ENCODE peak calls at places on chromosomes 7 and 10, in four cellular contexts. One of them, this sample, is unnamed.

GRCh38 chr10:89047397-89047796 is 56.8 kb downstream of the FAS start:
- DNase-seq in HCT116: no peak
- DNase-seq in HepG2: no peak
- DNase-seq in K562: no peak
- DNase-seq in this sample: no peak

GRCh38 chr7:78346824-78347223 is 548.3 kb downstream of the PHTF2 start:
- DNase-seq in K562: no peak
- DNase-seq in HCT116: no peak
- DNase-seq in HepG2: no peak
- DNase-seq in this sample: no peak

GRCh38 chr10:116561026-116561425 is 15.3 kb downstream of the PNLIP start:
- DNase-seq in HCT116: no peak
- DNase-seq in HepG2: no peak
- DNase-seq in K562: no peak
- DNase-seq in this sample: no peak

GRCh38 chr10:58951750-58952149 is 224.7 kb upstream of the PHYHIPL start:
- DNase-seq in K562: no peak
- DNase-seq in HCT116: no peak
- DNase-seq in HepG2: no peak
- DNase-seq in this sample: no peak

GRCh38 chr7:30743371-30744074 is 8.4 kb upstream of the INMT start:
- DNase-seq in K562: peak
- DNase-seq in HepG2: no peak
- DNase-seq in HCT116: no peak
- DNase-seq in this sample: no peak

GRCh38 chr10:114953047-114953446 is 15.1 kb downstream of the TRUB1 start:
- DNase-seq in HCT116: no peak
- DNase-seq in HepG2: no peak
- DNase-seq in K562: no peak
- DNase-seq in this sample: no peak

GRCh38 chr7:107982918-107983389 is 20.0 kb downstream of the LAMB1 start:
- DNase-seq in K562: no peak
- DNase-seq in HCT116: no peak
- DNase-seq in HepG2: no peak
- DNase-seq in this sample: no peak

GRCh38 chr7:78852951-78853350 is 600.5 kb downstream of the MAGI2 start:
- DNase-seq in HCT116: no peak
- DNase-seq in HepG2: no peak
- DNase-seq in K562: no peak
- DNase-seq in this sample: no peak

GRCh38 chr7:92815412-92815811 is 21.0 kb downstream of the CDK6 start:
- DNase-seq in K562: no peak
- DNase-seq in HCT116: no peak
- DNase-seq in HepG2: no peak
- DNase-seq in this sample: no peak

GRCh38 chr10:113550365-113550764 is 2.5 kb upstream of the HABP2 start:
- DNase-seq in HCT116: no peak
- DNase-seq in HepG2: no peak
- DNase-seq in K562: no peak
- DNase-seq in this sample: no peak

GRCh38 chr7:64802699-64803098 is 8.5 kb downstream of the ZNF138 start:
- DNase-seq in HepG2: no peak
- DNase-seq in K562: peak
- DNase-seq in HCT116: no peak
- DNase-seq in this sample: no peak

GRCh38 chr10:91788527-91788926 is 9.7 kb upstream of the TNKS2 start:
- DNase-seq in HepG2: peak
- DNase-seq in HCT116: no peak
- DNase-seq in K562: no peak
- DNase-seq in this sample: no peak

GRCh38 chr10:100148353-100149211 is 37.2 kb downstream of the ERLIN1 start:
- DNase-seq in K562: no peak
- DNase-seq in HepG2: peak
- DNase-seq in HCT116: peak
- DNase-seq in this sample: peak

GRCh38 chr7:118104812-118105441 is 79.0 kb upstream of the LSM8 start:
- DNase-seq in HCT116: peak
- DNase-seq in K562: peak
- DNase-seq in HepG2: no peak
- DNase-seq in this sample: no peak

GRCh38 chr10:131033166-131034085 is 278.1 kb downstream of the TCERG1L start:
- DNase-seq in HepG2: no peak
- DNase-seq in K562: no peak
- DNase-seq in HCT116: no peak
- DNase-seq in this sample: no peak

GRCh38 chr7:151301471-151302462 is 39.8 kb upstream of the NUB1 start:
- DNase-seq in K562: no peak
- DNase-seq in HepG2: no peak
- DNase-seq in HCT116: no peak
- DNase-seq in this sample: no peak

GRCh38 chr10:30553625-30554442 is 75.7 kb downstream of the LYZL2 start:
- DNase-seq in HepG2: peak
- DNase-seq in HCT116: no peak
- DNase-seq in K562: peak
- DNase-seq in this sample: no peak

GRCh38 chr7:3979956-3980643 is 679.0 kb downstream of the SDK1 start:
- DNase-seq in HepG2: peak
- DNase-seq in HCT116: no peak
- DNase-seq in K562: no peak
- DNase-seq in this sample: no peak

GRCh38 chr10:110569120-110569519 is 1.6 kb downstream of the SMC3 start:
- DNase-seq in K562: no peak
- DNase-seq in HCT116: no peak
- DNase-seq in HepG2: no peak
- DNase-seq in this sample: no peak

DNA sequence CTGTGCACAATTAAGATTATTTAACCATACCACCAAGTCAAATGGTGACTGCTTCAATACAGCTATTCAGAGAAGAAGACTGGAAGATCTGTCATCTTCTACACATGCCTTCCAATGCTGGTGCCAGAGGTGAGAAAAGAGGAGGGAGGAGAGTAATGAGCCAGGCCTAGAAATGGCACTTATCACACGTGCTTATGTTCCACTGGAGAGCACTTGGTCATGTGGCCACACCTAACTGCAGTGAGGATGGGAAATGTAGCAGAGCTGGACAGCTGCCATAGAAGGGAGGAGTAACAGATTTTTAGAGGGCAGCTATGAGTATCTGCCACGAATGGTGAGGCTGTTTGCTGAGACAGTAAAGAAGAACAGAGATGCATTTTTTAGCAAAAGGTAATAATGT is 77.1 kb downstream of the MPLKIP start:
- DNase-seq in HepG2: no peak
- DNase-seq in K562: peak
- DNase-seq in HCT116: no peak
- DNase-seq in this sample: no peak
- TF ChIP-seq TCF7L2 in HepG2: no peak
- TF ChIP-seq TCF7L2 in K562: no peak
- TF ChIP-seq TCF7L2 in HCT116: no peak
- TF ChIP-seq TCF7L2 in this sample: no peak

GRCh38 chr7:137967143-137968018 is 34.5 kb downstream of the CREB3L2 start:
- DNase-seq in HCT116: no peak
- DNase-seq in HepG2: peak
- DNase-seq in K562: peak
- DNase-seq in this sample: no peak

GRCh38 chr7:137966636-137967142 is 35.2 kb downstream of the CREB3L2 start:
- DNase-seq in HepG2: no peak
- DNase-seq in HCT116: no peak
- DNase-seq in K562: no peak
- DNase-seq in this sample: no peak

GRCh38 chr7:137965942-137966624 is 35.8 kb downstream of the CREB3L2 start:
- DNase-seq in HCT116: no peak
- DNase-seq in HepG2: no peak
- DNase-seq in K562: no peak
- DNase-seq in this sample: no peak

GRCh38 chr7:137962875-137963507 is 38.9 kb downstream of the CREB3L2 start:
- DNase-seq in HCT116: no peak
- DNase-seq in HepG2: no peak
- DNase-seq in K562: peak
- DNase-seq in this sample: no peak

DNA sequence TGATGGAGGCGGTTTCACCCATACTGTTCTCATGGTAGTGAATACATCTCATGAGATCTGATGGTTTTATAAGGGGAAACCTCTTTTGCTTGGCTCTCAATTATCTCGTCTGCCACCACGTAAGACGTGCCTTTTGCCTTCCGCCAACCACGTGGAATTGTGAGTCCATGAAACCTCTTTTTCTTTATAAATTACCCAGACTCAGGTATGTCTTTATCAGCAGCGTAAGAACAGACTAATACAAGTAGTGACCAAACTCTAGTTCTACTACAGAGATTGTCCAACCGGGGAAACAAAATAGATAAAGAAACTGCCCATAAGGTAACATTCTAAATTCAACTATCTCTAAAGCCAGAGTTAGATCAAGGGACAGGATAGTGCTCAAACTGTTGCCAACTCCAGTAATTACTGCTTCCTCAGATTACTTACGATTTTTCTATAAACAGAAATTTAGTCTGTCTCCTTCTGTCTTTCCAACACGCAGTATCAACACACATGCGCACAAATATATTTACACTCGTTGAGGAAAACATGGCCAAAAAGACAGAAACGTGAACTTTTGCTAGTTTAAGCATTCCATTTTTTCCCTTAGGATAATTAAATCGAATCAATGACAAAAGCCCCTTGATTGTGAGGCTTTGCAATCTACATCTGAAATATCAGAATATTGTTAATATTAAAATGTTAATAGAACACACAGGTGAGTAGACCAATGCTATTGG is 36.9 kb downstream of the CREB3L2 start:
- DNase-seq in K562: no peak
- DNase-seq in HCT116: no peak
- DNase-seq in HepG2: no peak
- DNase-seq in this sample: no peak
- TF ChIP-seq POLR2AphosphoS5 in K562: no peak
- TF ChIP-seq POLR2AphosphoS5 in HCT116: no peak
- TF ChIP-seq POLR2AphosphoS5 in HepG2: no peak
- TF ChIP-seq POLR2AphosphoS5 in this sample: no peak

GRCh38 chr7:25805027-25805687 is 346.8 kb upstream of the NFE2L3 start:
- DNase-seq in HCT116: no peak
- DNase-seq in K562: no peak
- DNase-seq in HepG2: no peak
- DNase-seq in this sample: no peak

GRCh38 chr7:25807212-25807611 is 344.8 kb upstream of the NFE2L3 start:
- DNase-seq in K562: no peak
- DNase-seq in HepG2: no peak
- DNase-seq in HCT116: no peak
- DNase-seq in this sample: no peak

GRCh38 chr7:25813381-25813780 is 338.6 kb upstream of the NFE2L3 start:
- DNase-seq in HepG2: no peak
- DNase-seq in HCT116: no peak
- DNase-seq in K562: no peak
- DNase-seq in this sample: no peak

GRCh38 chr7:25812086-25812855 is 339.7 kb upstream of the NFE2L3 start:
- DNase-seq in HCT116: no peak
- DNase-seq in HepG2: no peak
- DNase-seq in K562: no peak
- DNase-seq in this sample: no peak

GRCh38 chr7:25809441-25809840 is 342.6 kb upstream of the NFE2L3 start:
- DNase-seq in HCT116: no peak
- DNase-seq in HepG2: no peak
- DNase-seq in K562: no peak
- DNase-seq in this sample: no peak
- TF ChIP-seq TCF7L2 in HCT116: no peak
- TF ChIP-seq TCF7L2 in HepG2: no peak
- TF ChIP-seq TCF7L2 in K562: no peak
- TF ChIP-seq TCF7L2 in this sample: no peak

GRCh38 chr10:12444981-12445700 is 95.8 kb downstream of the CAMK1D start:
- DNase-seq in HCT116: no peak
- DNase-seq in HepG2: no peak
- DNase-seq in K562: no peak
- DNase-seq in this sample: no peak

GRCh38 chr10:12445701-12446334 is 96.5 kb downstream of the CAMK1D start:
- DNase-seq in HCT116: no peak
- DNase-seq in HepG2: no peak
- DNase-seq in K562: no peak
- DNase-seq in this sample: no peak

GRCh38 chr10:12448340-12448728 is 99.0 kb downstream of the CAMK1D start:
- DNase-seq in HCT116: no peak
- DNase-seq in HepG2: no peak
- DNase-seq in K562: no peak
- DNase-seq in this sample: no peak

GRCh38 chr10:12443026-12443425 is 93.7 kb downstream of the CAMK1D start:
- DNase-seq in K562: no peak
- DNase-seq in HCT116: no peak
- DNase-seq in HepG2: no peak
- DNase-seq in this sample: no peak

GRCh38 chr10:12448729-12449391 is 99.5 kb downstream of the CAMK1D start:
- DNase-seq in K562: peak
- DNase-seq in HCT116: peak
- DNase-seq in HepG2: no peak
- DNase-seq in this sample: peak
- TF ChIP-seq POLR2AphosphoS5 in K562: no peak
- TF ChIP-seq POLR2AphosphoS5 in HCT116: peak
- TF ChIP-seq POLR2AphosphoS5 in HepG2: no peak
- TF ChIP-seq POLR2AphosphoS5 in this sample: no peak

GRCh38 chr7:140661124-140661523 is 11.6 kb upstream of the ADCK2 start:
- DNase-seq in HCT116: no peak
- DNase-seq in K562: no peak
- DNase-seq in HepG2: no peak
- DNase-seq in this sample: no peak
- TF ChIP-seq TCF7L2 in HCT116: no peak
- TF ChIP-seq TCF7L2 in K562: no peak
- TF ChIP-seq TCF7L2 in HepG2: no peak
- TF ChIP-seq TCF7L2 in this sample: no peak

GRCh38 chr10:7279303-7279702 is 131.5 kb downstream of the SFMBT2 start:
- DNase-seq in HepG2: no peak
- DNase-seq in HCT116: no peak
- DNase-seq in K562: no peak
- DNase-seq in this sample: no peak
- TF ChIP-seq POLR2AphosphoS5 in HepG2: no peak
- TF ChIP-seq POLR2AphosphoS5 in HCT116: no peak
- TF ChIP-seq POLR2AphosphoS5 in K562: no peak
- TF ChIP-seq POLR2AphosphoS5 in this sample: no peak

GRCh38 chr10:79160191-79160590 is 91.4 kb downstream of the ZMIZ1 start:
- DNase-seq in K562: no peak
- DNase-seq in HepG2: no peak
- DNase-seq in HCT116: no peak
- DNase-seq in this sample: no peak
- TF ChIP-seq TCF7L2 in K562: no peak
- TF ChIP-seq TCF7L2 in HepG2: no peak
- TF ChIP-seq TCF7L2 in HCT116: no peak
- TF ChIP-seq TCF7L2 in this sample: no peak

DNA sequence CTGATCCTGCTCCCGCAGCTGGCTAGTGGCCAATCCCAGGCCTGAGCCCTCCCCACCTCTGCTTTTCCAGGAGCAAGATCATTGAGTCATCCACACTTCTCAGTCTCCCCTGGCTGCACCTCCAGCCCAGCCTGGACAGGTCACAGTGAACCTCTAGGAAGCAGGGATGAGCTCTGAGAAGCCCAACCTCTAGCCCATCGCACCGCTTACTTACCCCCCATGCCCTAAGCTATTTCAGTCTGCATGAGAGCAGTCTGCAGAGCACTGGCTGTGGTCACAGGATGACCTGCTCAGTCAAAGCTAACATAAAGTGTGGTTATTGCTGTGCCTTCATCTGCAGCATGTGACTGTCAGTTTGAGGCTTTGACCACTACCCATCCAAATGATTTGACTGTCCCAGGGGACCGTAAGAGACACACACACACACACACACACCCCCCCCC is 129.2 kb downstream of the SORBS1 start:
- DNase-seq in HepG2: no peak
- DNase-seq in HCT116: no peak
- DNase-seq in K562: no peak
- DNase-seq in this sample: no peak
- TF ChIP-seq POLR2AphosphoS5 in HepG2: no peak
- TF ChIP-seq POLR2AphosphoS5 in HCT116: no peak
- TF ChIP-seq POLR2AphosphoS5 in K562: no peak
- TF ChIP-seq POLR2AphosphoS5 in this sample: no peak

This sample was measured in Panc1.